ENCODE peak calls at places on chromosome 10, in nine cellular contexts. S is lower lobe of right lung; I is left cardiac atrium; G is activated CD4-positive, alpha-beta T cell treated with anti-CD3 and anti-CD28 coated beads for 48 hours; B is OCI-LY7; K is GM19239; F is mammary epithelial cell; V is naive thymus-derived CD4-positive, alpha-beta T cell; C is HFFc6. P is an unnamed sample.

GRCh38 chr10:76433161-76434005 is 1002.0 kb downstream of the LRMDA start:
- DNase-seq in F (peak), C (no peak), G (no peak), B (no peak), V (no peak), I (peak), K (no peak), S (peak), P (no peak)

GRCh38 chr10:72063703-72064391 is 24.5 kb downstream of the SPOCK2 start:
- DNase-seq in K (no peak), G (no peak), F (peak), S (no peak), I (no peak), V (no peak), C (no peak), B (no peak), P (no peak)

GRCh38 chr10:73886085-73886529 is 11.8 kb upstream of the CAMK2G start:
- DNase-seq in B (peak), K (peak), V (peak), F (peak), C (peak), I (peak), G (peak), S (peak), P (peak)

GRCh38 chr10:37619336-37619735 is 238.1 kb downstream of the ZNF248 start:
- DNase-seq in V (no peak), F (no peak), I (no peak), C (no peak), K (no peak), S (no peak), G (no peak), B (no peak), P (no peak)

GRCh38 chr10:26430641-26431163 is 7.4 kb upstream of the APBB1IP start:
- DNase-seq in S (no peak), G (no peak), K (peak), F (no peak), I (no peak), C (peak), V (no peak), B (peak), P (no peak)

GRCh38 chr10:120221873-120222485 is 235.0 kb upstream of the PLPP4 start:
- DNase-seq in C (peak), V (no peak), G (peak), B (peak), K (peak), F (peak), S (no peak), I (no peak), P (peak)

GRCh38 chr10:1372212-1372611 is 316.0 kb downstream of the WDR37 start:
- DNase-seq in G (no peak), C (no peak), S (no peak), B (peak), K (no peak), F (no peak), V (no peak), I (no peak), P (no peak)

GRCh38 chr10:101671453-101671852 is 23.5 kb downstream of the FBXW4 start:
- DNase-seq in G (no peak), C (no peak), V (no peak), F (no peak), S (no peak), K (no peak), I (no peak), B (peak), P (no peak)

GRCh38 chr10:19756919-19757318 is 59.3 kb upstream of the PLXDC2 start:
- DNase-seq in B (no peak), V (no peak), F (no peak), C (no peak), I (no peak), G (no peak), S (no peak), K (no peak), P (no peak)

GRCh38 chr10:76939862-76940495 is 697.6 kb downstream of the KCNMA1 start:
- DNase-seq in S (no peak), V (no peak), F (no peak), K (no peak), B (no peak), C (no peak), I (no peak), G (no peak), P (no peak)

GRCh38 chr10:29734980-29735627 is 100.3 kb upstream of the SVIL start:
- DNase-seq in V (peak), G (peak), F (peak), I (peak), S (peak), K (peak), B (no peak), C (no peak), P (no peak)

GRCh38 chr10:43925793-43926192 is 277.1 kb upstream of the ZNF32 start:
- DNase-seq in V (no peak), B (no peak), I (no peak), C (no peak), F (no peak), S (no peak), G (no peak), K (no peak), P (no peak)

GRCh38 chr10:89352039-89352597 is 24.3 kb downstream of the IFIT3 start:
- DNase-seq in C (peak), S (no peak), I (peak), G (no peak), K (no peak), F (peak), B (no peak), V (no peak), P (no peak)

GRCh38 chr10:51010977-51011376 is 63.3 kb upstream of the PRKG1 start:
- DNase-seq in I (no peak), C (no peak), B (peak), S (no peak), F (no peak), V (no peak), K (no peak), G (peak), P (no peak)

GRCh38 chr10:115937756-115938032 is 335.3 kb downstream of the GFRA1 start:
- DNase-seq in B (no peak), K (no peak), G (no peak), S (no peak), I (no peak), V (no peak), F (no peak), C (no peak), P (no peak)

GRCh38 chr10:29628912-29629526 is 5.8 kb downstream of the SVIL start:
- DNase-seq in K (no peak), V (no peak), G (no peak), I (no peak), C (no peak), F (no peak), S (no peak), B (no peak), P (no peak)

GRCh38 chr10:62972103-62972502 is 155.9 kb upstream of the EGR2 start:
- DNase-seq in I (no peak), V (no peak), B (no peak), S (no peak), G (no peak), F (peak), K (no peak), C (peak), P (no peak)

GRCh38 chr10:103497161-103497915 is 3.8 kb downstream of the NEURL1 start:
- DNase-seq in F (no peak), V (no peak), G (no peak), K (no peak), B (no peak), S (no peak), I (no peak), C (no peak), P (no peak)

GRCh38 chr10:30357075-30357801 is 8.2 kb upstream of the MTPAP start:
- DNase-seq in K (no peak), C (no peak), V (no peak), S (no peak), G (no peak), F (no peak), B (no peak), I (no peak), P (no peak)

GRCh38 chr10:106033065-106033464 is 1131.4 kb downstream of the SORCS1 start:
- DNase-seq in S (no peak), C (no peak), V (no peak), G (no peak), B (no peak), K (no peak), I (no peak), F (no peak), P (no peak)

GRCh38 chr10:13414855-13415254 is 66.8 kb upstream of the SEPHS1 start:
- DNase-seq in F (peak), K (no peak), G (no peak), B (no peak), S (no peak), C (peak), I (no peak), V (no peak), P (no peak)

GRCh38 chr10:8919291-8919690 is 864.8 kb downstream of the GATA3 start:
- DNase-seq in V (no peak), I (no peak), B (no peak), F (peak), K (no peak), S (no peak), C (no peak), G (no peak), P (no peak)

GRCh38 chr10:70655316-70655715 is 17.0 kb upstream of the ADAMTS14 start:
- DNase-seq in S (no peak), G (no peak), B (no peak), V (no peak), K (no peak), C (no peak), I (no peak), F (no peak), P (no peak)

GRCh38 chr10:132829403-132829802 is 43.5 kb upstream of the NKX6-2 start:
- DNase-seq in S (no peak), F (no peak), C (no peak), K (no peak), B (no peak), I (no peak), G (no peak), V (no peak), P (no peak)

GRCh38 chr10:113056030-113056429 is 106.0 kb downstream of the TCF7L2 start:
- DNase-seq in F (no peak), S (no peak), I (no peak), V (no peak), B (no peak), G (no peak), K (no peak), C (no peak), P (no peak)

GRCh38 chr10:104348601-104349000 is 5.0 kb upstream of the CFAP58 start:
- DNase-seq in F (no peak), V (no peak), C (no peak), S (no peak), B (no peak), G (no peak), I (no peak), K (no peak), P (no peak)

GRCh38 chr10:132498562-132499366 is 38.8 kb upstream of the INPP5A start:
- DNase-seq in B (no peak), S (peak), V (no peak), C (no peak), F (no peak), G (no peak), I (no peak), K (no peak), P (no peak)

P was measured in NK-92 treated with Interleukin-12 subunit alpha and Interleukin-12 subunit beta, amount 100 ng/mL, for 24 hours.